ENCODE peak calls at places on chromosomes 6 and 20, in ten cellular contexts. H is activated gamma-delta T cell treated with anti-CD3 and anti-CD28 coated beads, Interleukin-2, amount 50 U/mL, for 16 hours; L is A549; T is spleen; D is GM04504; A is NCI-H1105; Z is D341Med; B is CD4-positive, alpha-beta T cell; F is tibial artery; N is NCI-H1694 treated with DMSO at 0.1 percent for 48 hours. I is an unnamed sample.
A peak's percentile ranks its signal among the peaks of the same experiment; 100 is the strongest.

GRCh38 chr20:38805958-38806854 is 709 bp downstream of the PPP1R16B start:
- DNase-seq in H (peak; percentile 17), L (no peak), T (peak; percentile 89), D (no peak), A (peak; percentile 15), Z (peak; percentile 60), B (peak; percentile 33), F (no peak), N (no peak), I (peak; percentile 80)

GRCh38 chr6:52994031-52994788 is 874 bp downstream of the GSTA4 start:
- DNase-seq in H (no peak), L (peak; percentile 5), T (no peak), D (no peak), A (peak; percentile 33), Z (peak; percentile 52), B (no peak), F (no peak), N (peak; percentile 40), I (no peak)

GRCh38 chr20:32628960-32629530 is 43.9 kb upstream of the NOL4L start:
- DNase-seq in H (no peak), L (no peak), T (no peak), D (no peak), A (no peak), Z (no peak), B (no peak), F (no peak), N (no peak), I (no peak)

GRCh38 chr6:89974776-89975175 is 80.5 kb downstream of the GJA10 start:
- DNase-seq in H (no peak), L (no peak), T (no peak), D (no peak), A (no peak), Z (no peak), B (no peak), F (no peak), N (no peak), I (no peak)

GRCh38 chr20:64044484-64045247 is 4.8 kb downstream of the SOX18 start:
- DNase-seq in H (no peak), L (peak; percentile 52), T (peak; percentile 74), D (no peak), A (no peak), Z (no peak), B (no peak), F (no peak), N (no peak), I (no peak)

GRCh38 chr6:121597654-121598053 is 162.2 kb downstream of the GJA1 start:
- DNase-seq in H (no peak), L (no peak), T (no peak), D (no peak), A (no peak), Z (no peak), B (no peak), F (no peak), N (no peak), I (no peak)

GRCh38 chr6:73694711-73695411 is 1.1 kb upstream of the CD109 start:
- DNase-seq in H (no peak), L (no peak), T (no peak), D (peak; percentile 50), A (no peak), Z (no peak), B (no peak), F (no peak), N (no peak), I (no peak)

GRCh38 chr6:85498596-85499258 is 48.8 kb downstream of the NT5E start:
- DNase-seq in H (no peak), L (no peak), T (no peak), D (no peak), A (peak; percentile 43), Z (no peak), B (no peak), F (no peak), N (no peak), I (no peak)